ENCODE peak calls at places on chromosomes 7 and 10, in four cellular contexts. V is adipocyte, N is mesendoderm, H is fibroblast of lung. S is an unnamed sample.

GRCh38 chr7:132996581-132997242 is 85.2 kb downstream of the CHCHD3 start:
- DNase-seq in H (no peak), N (peak; percentile 69), V (no peak), S (no peak)

GRCh38 chr7:40447345-40447744 is 312.5 kb downstream of the SUGCT start:
- DNase-seq in V (no peak), N (peak; percentile 42), H (no peak), S (no peak)

GRCh38 chr10:23063387-23064287 is 31.7 kb upstream of the MSRB2 start:
- DNase-seq in N (no peak), V (no peak), H (peak; percentile 52), S (no peak)

GRCh38 chr10:112821663-112822062 is 128.4 kb upstream of the TCF7L2 start:
- DNase-seq in V (no peak), H (peak; percentile 61), N (no peak), S (no peak)

GRCh38 chr7:26035552-26035951 is 116.4 kb upstream of the NFE2L3 start:
- DNase-seq in N (peak; percentile 9), V (no peak), H (no peak), S (peak; percentile 67)

GRCh38 chr10:34954142-34954541 is 136.0 kb downstream of the CUL2 start:
- DNase-seq in V (no peak), N (peak; percentile 54), H (no peak), S (peak; percentile 92)

GRCh38 chr10:103923502-103923901 is 5.5 kb upstream of the STN1 start:
- DNase-seq in N (peak; percentile 21), H (no peak), V (no peak), S (peak; percentile 71)

GRCh38 chr7:157339777-157340677 is 3.2 kb downstream of the DNAJB6 start:
- DNase-seq in N (peak; percentile 74), H (peak; percentile 78), V (peak; percentile 89), S (peak; percentile 62)

GRCh38 chr7:138902156-138902555 is 79.0 kb downstream of the KIAA1549 start:
- DNase-seq in N (no peak), V (no peak), H (no peak), S (no peak)

GRCh38 chr7:152336754-152337368 is 98.9 kb downstream of the KMT2C start:
- DNase-seq in H (peak; percentile 61), V (peak; percentile 55), N (peak; percentile 65), S (no peak)

GRCh38 chr7:158468700-158469296 is 118.8 kb downstream of the PTPRN2 start:
- DNase-seq in V (no peak), N (no peak), H (no peak), S (no peak)

GRCh38 chr7:42314696-42315095 is 77.7 kb upstream of the GLI3 start:
- DNase-seq in V (no peak), N (no peak), H (no peak), S (no peak)

GRCh38 chr7:123538189-123538714 is 3.9 kb upstream of the IQUB start:
- DNase-seq in H (peak; percentile 72), V (peak; percentile 66), N (peak; percentile 6), S (no peak)

GRCh38 chr10:78763651-78764395 is 304.9 kb upstream of the ZMIZ1 start:
- DNase-seq in N (no peak), V (no peak), H (peak; percentile 22), S (no peak)

GRCh38 chr10:119190353-119190752 is 11.7 kb upstream of the PRDX3 start:
- DNase-seq in V (peak; percentile 85), N (peak; percentile 73), H (peak; percentile 84), S (peak; percentile 93)

DNA sequence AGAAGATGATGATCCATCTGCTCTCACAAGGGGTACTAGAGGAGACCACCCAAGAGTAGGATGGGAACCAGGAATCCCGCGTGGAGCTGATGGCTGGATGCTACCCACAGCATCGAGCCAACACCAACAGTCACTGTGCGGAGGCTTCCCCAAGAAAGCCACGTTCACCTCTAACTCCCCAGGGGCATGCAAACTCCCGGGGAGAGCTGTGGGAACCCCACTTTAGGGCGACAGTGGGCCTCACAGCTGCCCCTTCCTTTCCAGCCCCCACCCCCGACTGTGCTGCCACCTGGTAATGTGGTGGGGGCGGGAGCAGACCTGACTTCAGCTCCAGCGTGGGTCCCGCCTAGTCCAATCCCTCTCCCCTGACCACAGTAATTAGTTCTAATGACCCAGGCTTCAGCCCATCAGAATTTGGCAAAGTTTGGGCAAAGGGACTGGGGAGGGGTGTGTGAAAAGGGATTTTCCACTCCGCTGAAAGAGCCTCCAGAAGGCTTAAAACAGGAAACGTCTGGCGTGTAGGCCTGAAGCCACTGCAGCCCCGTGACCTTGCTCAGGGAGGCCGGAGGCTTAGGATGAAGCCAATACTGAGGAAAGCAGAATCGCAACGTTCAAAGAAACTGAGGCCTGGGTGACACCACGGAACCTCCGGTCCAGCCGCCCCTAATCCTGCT is 20.3 kb downstream of the ASB13 start:
- DNase-seq in H (no peak), N (no peak), V (no peak), S (no peak)
- H3K9ac ChIP-seq in H (no peak overlapping the region), N (no peak overlapping the region), V (no peak overlapping the region), S (no peak overlapping the region)

GRCh38 chr10:43407148-43407575 is 1.8 kb downstream of the HNRNPF start:
- DNase-seq in V (peak; percentile 87), N (peak; percentile 46), H (no peak), S (peak; percentile 83)
- H3K9ac ChIP-seq in V (peak overlapping the region; percentile 99), N (peak overlapping the region; percentile 91), H (peak overlapping the region; percentile 99), S (peak overlapping the region; percentile 90)

DNA sequence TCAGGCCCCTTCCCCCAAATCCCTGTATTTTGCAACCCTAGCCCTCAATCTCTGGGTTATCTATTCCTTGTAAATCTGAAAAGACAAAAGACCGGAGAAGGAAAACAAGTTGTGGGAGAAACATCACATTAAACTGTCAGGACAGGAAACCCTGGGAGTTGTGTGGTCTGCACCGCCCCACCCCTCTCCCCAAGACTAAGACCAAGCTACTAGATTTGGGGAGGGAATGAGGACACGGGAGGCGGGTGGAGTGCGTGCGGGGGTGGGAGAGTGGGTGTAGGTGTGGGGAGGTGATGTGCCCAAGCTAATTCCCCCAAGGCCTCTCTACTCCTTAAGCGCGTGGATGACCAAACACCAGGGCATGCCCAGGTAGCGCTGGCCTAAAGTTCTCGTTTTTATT is 1.3 kb downstream of the JCAD start:
- DNase-seq in N (no peak), H (no peak), V (peak; percentile 21), S (peak; percentile 28)
- H3K9ac ChIP-seq in N (no peak overlapping the region), H (no peak overlapping the region), V (peak overlapping the region; percentile 87), S (peak overlapping the region; percentile 34)

GRCh38 chr10:110994406-110994805 is 75.0 kb downstream of the SHOC2 start:
- DNase-seq in V (no peak), H (no peak), N (no peak), S (no peak)

GRCh38 chr10:110992011-110992800 is 72.8 kb downstream of the SHOC2 start:
- DNase-seq in H (no peak), N (peak; percentile 37), V (no peak), S (no peak)

GRCh38 chr10:110993024-110993693 is 73.8 kb downstream of the SHOC2 start:
- DNase-seq in H (peak; percentile 85), N (no peak), V (peak; percentile 73), S (no peak)

GRCh38 chr10:110985497-110986270 is 66.3 kb downstream of the SHOC2 start:
- DNase-seq in V (peak; percentile 80), H (peak; percentile 69), N (no peak), S (no peak)

GRCh38 chr10:110989016-110989415 is 69.6 kb downstream of the SHOC2 start:
- DNase-seq in H (peak; percentile 39), V (peak; percentile 21), N (no peak), S (no peak)
- H3K9ac ChIP-seq in H (no peak overlapping the region), V (no peak overlapping the region), N (no peak overlapping the region), S (no peak overlapping the region)

DNA sequence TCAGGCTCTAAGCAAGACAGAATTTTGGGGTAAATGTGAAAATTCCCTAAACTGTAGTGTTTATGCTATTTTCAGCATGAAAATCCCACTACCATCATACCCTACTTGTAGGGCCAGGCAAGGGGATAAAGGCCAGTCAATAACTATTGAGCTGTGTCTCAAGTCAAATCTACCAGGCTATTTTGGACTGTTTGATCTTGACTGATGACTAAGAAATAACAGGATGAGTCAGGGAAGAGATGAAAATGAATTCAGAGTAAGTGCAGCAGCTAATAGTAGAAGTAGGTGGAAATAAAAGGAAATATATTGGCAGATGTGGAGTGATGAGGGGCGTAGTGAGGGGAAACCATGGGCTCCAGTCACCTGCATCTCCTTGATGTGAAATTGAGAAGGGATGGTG is 225.8 kb upstream of the PHYHIPL start:
- DNase-seq in N (no peak), V (peak; percentile 19), H (no peak), S (no peak)
- H3K9ac ChIP-seq in N (no peak overlapping the region), V (peak overlapping the region; percentile 70), H (no peak overlapping the region), S (no peak overlapping the region)

GRCh38 chr7:49089717-49090116 is 165.4 kb downstream of the CDC14C start:
- DNase-seq in V (no peak), H (no peak), N (peak; percentile 88), S (no peak)
- H3K9ac ChIP-seq in V (no peak overlapping the region), H (no peak overlapping the region), N (no peak overlapping the region), S (no peak overlapping the region)

DNA sequence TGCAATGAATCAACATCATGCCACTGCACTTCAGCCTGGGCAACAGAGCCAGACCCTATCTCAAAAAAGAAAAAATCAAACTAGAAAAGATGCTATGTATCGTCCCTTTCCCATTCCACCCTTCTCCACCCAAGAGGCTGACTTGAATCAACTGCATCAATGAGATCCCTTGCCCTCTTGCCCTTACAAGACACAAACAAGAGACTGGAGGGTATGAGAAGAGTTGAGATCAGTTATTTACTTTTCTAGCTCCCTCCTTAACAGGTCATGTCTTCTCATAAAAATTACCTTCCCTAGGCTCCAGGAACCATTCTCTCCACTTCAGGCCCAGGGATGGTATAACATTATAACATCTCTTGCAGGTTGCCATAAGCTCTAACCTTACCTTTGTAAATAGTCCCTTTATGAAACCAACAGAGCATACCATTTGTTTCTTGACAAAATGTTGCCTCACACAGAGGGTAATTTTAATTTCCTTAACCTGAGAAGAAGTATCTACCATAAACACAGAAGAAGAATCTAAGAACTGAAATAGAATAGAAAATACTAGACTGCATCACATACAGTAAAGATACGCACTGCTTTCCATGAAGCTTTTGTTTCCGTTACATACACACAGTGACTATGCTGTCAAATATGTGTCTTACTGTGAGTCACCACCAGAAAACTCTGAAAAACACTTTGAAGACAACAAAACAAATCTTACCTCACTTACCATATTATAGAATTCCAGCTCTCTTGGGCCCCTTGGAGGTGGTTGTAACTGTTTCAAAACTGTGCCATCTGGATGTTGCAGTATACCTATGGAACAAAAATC is 30.5 kb downstream of the IPMK start:
- DNase-seq in V (peak; percentile 89), N (peak; percentile 70), H (peak; percentile 81), S (no peak)
- H3K9ac ChIP-seq in V (no peak overlapping the region), N (no peak overlapping the region), H (no peak overlapping the region), S (no peak overlapping the region)

DNA sequence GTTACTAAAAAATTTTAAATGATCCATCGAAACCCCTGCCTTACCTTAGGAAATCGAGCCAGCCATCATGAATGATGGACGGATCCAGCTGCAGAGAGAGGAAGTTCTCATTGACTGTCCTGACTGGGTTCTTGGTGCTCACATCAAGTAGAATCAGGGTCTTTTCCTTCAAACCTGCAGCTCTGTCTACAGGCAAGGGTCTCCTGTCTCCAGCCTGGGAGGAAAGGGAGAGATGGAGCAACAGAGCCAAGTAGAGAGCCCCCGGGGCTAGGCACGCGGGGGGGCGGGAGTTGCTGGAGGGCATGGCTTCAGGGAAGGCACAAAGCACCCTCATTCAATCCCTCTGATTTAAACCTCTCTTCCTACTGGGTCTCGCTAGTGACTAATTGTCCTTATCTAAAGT is at the start of gene HPSE2:
- DNase-seq in H (no peak), V (no peak), N (no peak), S (peak; percentile 31)
- H3K9ac ChIP-seq in H (no peak within 1 kb of the TSS), V (peak within 1 kb of the TSS; percentile 69), N (peak within 1 kb of the TSS; percentile 64), S (no peak within 1 kb of the TSS)

GRCh38 chr10:75295901-75296441 is 60.2 kb upstream of the COMTD1 start:
- DNase-seq in N (no peak), V (no peak), H (peak; percentile 25), S (no peak)
- H3K9ac ChIP-seq in N (no peak overlapping the region), V (no peak overlapping the region), H (peak overlapping the region; percentile 34), S (no peak overlapping the region)